ENCODE peak calls at places on chromosomes 11 and 22, in five cellular contexts. P is astrocyte, O is fibroblast of lung, N is neural progenitor cell, T is PC-3. S is an unnamed sample.

GRCh38 chr11:59807047-59807446 is 3.5 kb downstream of the MRPL16 start:
- DNase-seq in P (no peak), O (no peak), N (no peak), T (no peak), S (no peak)

GRCh38 chr11:86558219-86558618 is 114.2 kb downstream of the ME3 start:
- DNase-seq in P (peak; percentile 32), O (peak; percentile 24), N (no peak), T (no peak), S (peak; percentile 79)

GRCh38 chr22:36171941-36172340 is 11.4 kb upstream of the APOL3 start:
- DNase-seq in P (no peak), O (no peak), N (no peak), T (no peak), S (no peak)

GRCh38 chr11:61281581-61282250 is 13.4 kb downstream of the VWCE start:
- DNase-seq in P (no peak), O (peak; percentile 24), N (peak; percentile 89), T (no peak), S (peak; percentile 65)

GRCh38 chr22:23632178-23632577 is at the start of gene DRICH1:
- DNase-seq in P (no peak), O (no peak), N (no peak), T (peak; percentile 32), S (no peak)

GRCh38 chr11:8168485-8169257 is at the start of gene RIC3:
- DNase-seq in P (no peak), O (no peak), N (peak; percentile 78), T (no peak), S (no peak)

GRCh38 chr11:30329150-30329940 is 6.4 kb downstream of the ARL14EP start:
- DNase-seq in P (no peak), O (no peak), N (no peak), T (no peak), S (peak; percentile 37)

GRCh38 chr11:19345848-19346681 is 105.3 kb upstream of the E2F8 start:
- DNase-seq in P (no peak), O (peak; percentile 23), N (peak; percentile 78), T (no peak), S (peak; percentile 52)

GRCh38 chr11:10693509-10694071 is at the start of gene IRAG1:
- DNase-seq in P (peak; percentile 62), O (peak; percentile 70), N (peak; percentile 11), T (no peak), S (peak; percentile 77)

GRCh38 chr22:49326558-49326957 is 501.1 kb downstream of the BRD1 start:
- DNase-seq in P (no peak), O (no peak), N (no peak), T (no peak), S (no peak)

GRCh38 chr22:20881231-20881630 is 22.4 kb downstream of the SNAP29 start:
- DNase-seq in P (no peak), O (no peak), N (no peak), T (peak; percentile 26), S (peak; percentile 57)

DNA sequence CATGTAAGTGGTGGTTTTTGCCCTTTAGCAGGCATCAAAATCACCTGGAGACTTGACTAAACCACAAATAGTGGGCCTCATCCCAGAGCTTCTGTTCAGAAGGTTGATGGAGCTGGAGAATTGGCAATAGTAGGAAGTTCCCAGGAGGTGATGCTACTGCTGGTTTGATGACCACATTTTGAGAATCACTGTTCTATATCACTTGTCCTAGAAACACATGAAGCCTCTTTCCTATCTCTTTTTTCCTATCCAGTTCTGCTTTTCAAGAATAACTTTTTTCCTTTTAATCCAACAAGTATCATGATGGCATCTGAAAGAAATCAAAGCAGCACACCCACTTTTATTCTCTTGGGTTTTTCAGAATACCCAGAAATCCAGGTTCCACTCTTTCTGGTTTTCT is at the start of gene OR5D13:
- DNase-seq in P (no peak), O (no peak), N (no peak), T (no peak), S (no peak)
- H3K9me3 ChIP-seq in P (peaks cover 5% of the 10 kb centered on the region), O (no peaks in the 10 kb centered on the region), N (peaks cover 44% of the 10 kb centered on the region), T (no peaks in the 10 kb centered on the region), S (no peaks in the 10 kb centered on the region)

DNA sequence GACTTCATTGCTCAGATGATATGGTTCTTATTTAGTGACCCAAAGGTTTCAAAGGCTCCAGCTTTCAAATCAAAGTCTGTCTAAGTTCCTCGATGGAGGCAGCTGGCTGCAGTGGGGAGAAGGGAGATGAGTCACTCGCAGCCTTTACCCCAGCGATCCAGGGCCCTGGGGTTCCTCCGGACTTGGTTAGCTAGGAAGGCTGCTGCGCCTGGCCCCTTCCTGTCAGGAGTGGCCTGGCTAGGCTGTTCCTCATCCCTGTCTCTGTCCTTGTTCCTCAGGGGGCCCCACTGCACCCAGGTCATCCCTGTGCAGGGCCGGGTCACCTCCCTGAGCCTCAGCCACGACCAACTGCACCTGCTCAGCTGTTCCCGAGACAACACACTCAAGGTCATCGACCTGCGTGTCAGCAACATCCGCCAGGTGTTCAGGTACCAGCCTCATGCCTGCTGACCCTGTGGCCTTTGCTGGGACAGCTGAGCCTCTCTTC is 13.9 kb downstream of the ATG16L2 start:
- DNase-seq in P (no peak), O (peak; percentile 48), N (no peak), T (peak; percentile 1), S (peak; percentile 29)
- H3K9ac ChIP-seq in P (no peak overlapping the region), O (peak overlapping the region; percentile 1), N (no peak overlapping the region), T (no peak overlapping the region), S (no peak overlapping the region)

GRCh38 chr11:130427581-130428211 is 713 bp downstream of the ADAMTS8 start:
- DNase-seq in P (no peak), O (peak; percentile 9), N (peak; percentile 74), T (no peak), S (peak; percentile 58)
- TF ChIP-seq EZH2 in P (peak; percentile 96), O (peak; percentile 90), N (peak; percentile 82), T (peak; percentile 91), S (peak; percentile 35)

DNA sequence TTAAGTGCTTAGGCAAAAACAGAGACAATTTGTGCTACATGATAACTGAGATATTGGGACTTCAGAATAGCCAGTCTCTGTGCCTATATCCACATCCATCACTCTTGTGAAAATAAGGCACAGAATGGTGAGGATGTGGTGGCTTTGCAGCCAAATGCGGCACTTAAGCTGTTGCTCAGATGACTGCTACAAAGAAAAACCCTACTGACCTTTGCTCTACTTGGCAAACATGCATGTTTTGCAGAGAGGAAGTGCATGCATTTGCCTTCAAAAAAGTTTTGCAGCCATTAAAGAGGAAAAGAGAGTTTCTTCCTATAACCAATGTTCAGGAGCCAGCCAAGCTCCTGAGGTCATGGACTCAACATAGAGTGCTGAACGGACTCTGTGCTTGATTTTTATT is 675.0 kb upstream of the KIRREL3 start:
- DNase-seq in P (no peak), O (peak; percentile 33), N (no peak), T (no peak), S (no peak)
- H3K9me3 ChIP-seq in P (no peaks in the 10 kb centered on the region), O (no peaks in the 10 kb centered on the region), N (no peaks in the 10 kb centered on the region), T (no peaks in the 10 kb centered on the region), S (no peaks in the 10 kb centered on the region)

DNA sequence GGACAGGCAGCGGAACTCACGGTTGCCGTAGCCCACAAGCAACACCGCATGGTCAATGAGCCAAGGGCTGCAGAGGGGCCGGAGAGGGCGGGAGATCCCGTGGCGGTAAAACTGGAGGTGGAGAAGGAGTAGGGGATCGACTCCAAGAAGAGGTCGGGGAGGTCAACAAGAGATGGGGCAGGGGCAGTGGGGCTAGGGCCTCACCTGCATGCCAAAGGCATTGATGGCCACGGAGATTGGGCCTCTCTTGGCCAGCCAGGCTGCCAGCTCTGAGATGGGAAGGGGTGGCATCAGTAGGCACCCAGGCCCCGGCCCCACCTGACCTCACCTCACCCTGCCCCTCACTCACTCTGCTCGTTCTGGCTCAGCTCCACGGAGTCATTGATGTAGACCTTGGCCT is 3.9 kb downstream of the CTSF start:
- DNase-seq in P (no peak), O (no peak), N (no peak), T (no peak), S (no peak)
- H3K9ac ChIP-seq in P (no peak overlapping the region), O (no peak overlapping the region), N (no peak overlapping the region), T (no peak overlapping the region), S (no peak overlapping the region)

GRCh38 chr11:70824590-70825300 is 426.4 kb downstream of the CTTN start:
- DNase-seq in P (no peak), O (no peak), N (peak; percentile 48), T (no peak), S (no peak)
- TF ChIP-seq EZH2 in P (no peak), O (no peak), N (no peak), T (no peak), S (no peak)

DNA sequence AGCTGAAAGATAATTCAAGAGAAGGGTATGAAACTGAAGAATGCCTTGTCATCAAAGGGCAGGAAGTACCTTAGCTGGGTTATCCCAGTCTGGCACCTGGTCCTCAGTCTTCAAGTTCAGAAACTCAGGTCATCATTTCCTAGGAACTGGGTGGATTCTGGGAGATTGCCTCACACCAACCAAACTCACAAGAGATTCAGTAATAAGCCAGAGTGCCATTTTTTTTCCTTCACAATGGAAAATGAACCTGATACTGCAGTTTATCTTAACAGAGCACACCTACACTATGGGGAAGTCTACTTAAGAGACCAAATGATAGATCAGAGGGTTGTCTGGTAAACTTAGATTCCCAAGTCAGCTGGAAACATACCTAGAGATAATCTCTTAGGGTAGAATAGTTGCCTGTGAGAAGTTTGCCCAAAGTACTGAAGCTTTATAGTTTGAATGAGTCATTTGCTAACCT is 3.8 kb upstream of the BUD13 start:
- DNase-seq in P (no peak), O (no peak), N (no peak), T (no peak), S (no peak)
- H3K9me3 ChIP-seq in P (no peaks in the 10 kb centered on the region), O (no peaks in the 10 kb centered on the region), N (no peaks in the 10 kb centered on the region), T (no peaks in the 10 kb centered on the region), S (no peaks in the 10 kb centered on the region)

DNA sequence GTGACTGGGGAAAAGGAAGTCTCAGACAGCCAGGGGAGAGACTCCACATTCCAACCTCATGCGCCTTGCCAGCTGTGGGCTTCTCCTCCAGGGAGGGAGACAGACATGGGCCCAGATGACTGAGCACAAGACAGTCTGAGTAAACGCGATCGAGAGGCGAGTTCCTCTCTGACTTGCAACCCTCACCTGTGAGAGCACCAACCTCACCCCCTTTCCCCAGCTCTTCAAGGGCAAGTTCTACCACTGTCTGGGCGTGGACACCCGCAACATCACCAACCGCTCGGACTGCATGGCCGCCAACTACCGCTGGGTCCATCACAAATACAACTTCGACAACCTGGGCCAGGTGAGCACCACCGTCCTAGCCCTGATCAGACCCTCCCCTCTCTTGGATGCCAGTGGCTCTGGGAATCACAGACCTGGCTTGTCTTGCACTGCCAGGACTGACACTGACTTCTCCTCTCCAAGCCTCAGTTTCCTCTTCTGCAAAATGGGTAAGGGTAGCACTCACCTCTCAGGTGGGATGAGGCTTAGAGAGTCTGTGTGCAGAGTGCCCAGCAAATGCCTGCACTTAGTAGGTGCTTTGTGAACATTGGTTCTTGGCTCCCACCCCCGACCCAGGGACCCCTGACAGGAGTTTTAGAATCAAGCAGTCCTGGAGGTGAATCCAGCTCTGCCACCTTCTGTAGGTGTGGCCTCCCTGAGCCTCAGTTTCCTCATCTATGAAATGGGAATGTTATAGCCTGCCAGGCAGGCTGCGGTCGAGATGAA is 95.3 kb downstream of the CACNA1I start:
- DNase-seq in P (no peak), O (no peak), N (no peak), T (no peak), S (no peak)
- H3K9ac ChIP-seq in P (no peak overlapping the region), O (no peak overlapping the region), N (no peak overlapping the region), T (no peak overlapping the region), S (no peak overlapping the region)

GRCh38 chr22:19196841-19197612 is 18.5 kb upstream of the SLC25A1 start:
- DNase-seq in P (no peak), O (no peak), N (no peak), T (no peak), S (no peak)
- TF ChIP-seq EZH2 in P (no peak), O (no peak), N (no peak), T (no peak), S (no peak)

DNA sequence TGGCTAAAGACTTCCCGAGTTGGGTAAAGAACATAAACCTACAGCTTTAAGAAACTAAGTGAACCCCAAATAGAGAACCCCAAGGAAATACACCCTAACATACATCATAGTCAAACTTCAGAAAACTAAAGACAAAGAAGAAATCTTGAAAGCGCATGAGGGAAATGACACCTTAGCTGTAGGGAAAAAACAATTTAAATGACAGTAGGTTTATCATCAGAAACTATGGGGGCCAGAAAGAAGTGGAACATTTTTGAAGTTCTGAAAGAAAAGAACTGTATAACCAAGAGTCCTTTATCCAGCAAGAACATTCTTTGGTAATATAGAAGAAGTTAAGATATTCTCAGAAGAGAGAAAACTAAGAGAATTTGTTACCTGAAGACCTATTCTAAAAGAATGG is 15.5 kb upstream of the OR2AT4 start:
- DNase-seq in P (no peak), O (no peak), N (no peak), T (no peak), S (no peak)
- H3K9me3 ChIP-seq in P (peaks cover 5% of the 10 kb centered on the region), O (no peaks in the 10 kb centered on the region), N (no peaks in the 10 kb centered on the region), T (no peaks in the 10 kb centered on the region), S (peaks cover 9% of the 10 kb centered on the region)

S was measured in GM23248.